ENCODE peak calls at places on chromosome 18, in nine cellular contexts. N is Panc1, Q is SK-N-SH, X is GM23338, A is endothelial cell of umbilical vein, J is HCT116, B is HL-60, O is transverse colon, L is stomach. M is an unnamed sample.

GRCh38 chr18:63443820-63444219 is 21.5 kb upstream of the VPS4B start:
- DNase-seq in J (no peak), A (no peak), X (no peak), Q (no peak), L (no peak), N (no peak), B (no peak), O (no peak), M (no peak)

GRCh38 chr18:24734058-24734457 is 273.6 kb downstream of the HRH4 start:
- DNase-seq in L (no peak), X (peak; percentile 58), B (no peak), J (no peak), A (no peak), N (no peak), Q (peak; percentile 28), O (no peak), M (no peak)

GRCh38 chr18:74522635-74523548 is 11.4 kb upstream of the CNDP1 start:
- DNase-seq in L (peak; percentile 18), A (no peak), Q (no peak), J (no peak), N (no peak), B (no peak), X (no peak), O (no peak), M (peak; percentile 59)

GRCh38 chr18:35517715-35518114 is 20.0 kb upstream of the INO80C start:
- DNase-seq in A (no peak), O (no peak), B (no peak), L (no peak), J (no peak), Q (no peak), X (no peak), N (no peak), M (no peak)

GRCh38 chr18:74234326-74235171 is 57.2 kb downstream of the CYB5A start:
- DNase-seq in X (no peak), J (no peak), L (peak; percentile 44), N (no peak), O (peak; percentile 50), B (no peak), A (peak; percentile 7), Q (no peak), M (peak; percentile 73)

GRCh38 chr18:73261243-73261642 is 393.5 kb upstream of the NETO1 start:
- DNase-seq in O (no peak), J (no peak), X (no peak), Q (no peak), A (no peak), N (no peak), B (no peak), L (no peak), M (no peak)

GRCh38 chr18:49285627-49286026 is 174.8 kb downstream of the DYM start:
- DNase-seq in J (no peak), B (no peak), Q (no peak), N (no peak), L (no peak), O (no peak), X (no peak), A (no peak), M (no peak)

GRCh38 chr18:68972176-68972575 is 174.3 kb downstream of the CCDC102B start:
- DNase-seq in X (no peak), L (no peak), A (no peak), J (no peak), N (no peak), O (no peak), B (no peak), Q (no peak), M (no peak)

GRCh38 chr18:22558945-22559385 is 141.2 kb upstream of the CTAGE1 start:
- DNase-seq in O (peak; percentile 47), A (peak; percentile 91), L (peak; percentile 47), N (no peak), Q (peak; percentile 33), X (peak; percentile 40), J (no peak), B (no peak), M (peak; percentile 51)
- H3K4me3 ChIP-seq in O (peak overlapping the region; percentile 44), A (peak overlapping the region; percentile 44), L (peak overlapping the region; percentile 59), N (peak overlapping the region; percentile 56), Q (peak overlapping the region; percentile 68), X (peak overlapping the region; percentile 76), J (peak overlapping the region; percentile 73), B (no peak overlapping the region), M (peak overlapping the region; percentile 60)

GRCh38 chr18:46385124-46385523 is 271.9 kb downstream of the LOXHD1 start:
- DNase-seq in X (no peak), A (no peak), L (no peak), N (no peak), O (no peak), B (no peak), J (no peak), Q (no peak), M (no peak)

GRCh38 chr18:46392576-46392975 is 264.4 kb downstream of the LOXHD1 start:
- DNase-seq in X (no peak), O (no peak), N (no peak), A (no peak), B (no peak), J (no peak), Q (no peak), L (no peak), M (no peak)

GRCh38 chr18:46387426-46388131 is 269.4 kb downstream of the LOXHD1 start:
- DNase-seq in O (no peak), B (no peak), X (no peak), N (no peak), L (no peak), Q (peak; percentile 38), A (no peak), J (no peak), M (no peak)

GRCh38 chr18:46386788-46387187 is 270.2 kb downstream of the LOXHD1 start:
- DNase-seq in N (no peak), Q (no peak), B (no peak), L (no peak), X (no peak), A (no peak), J (no peak), O (no peak), M (no peak)

GRCh38 chr18:46388295-46388694 is 268.7 kb downstream of the LOXHD1 start:
- DNase-seq in X (no peak), N (no peak), J (no peak), A (no peak), B (no peak), L (no peak), O (no peak), Q (no peak), M (no peak)
- TF ChIP-seq CTCF in X (no peak), N (no peak), J (no peak), A (no peak), B (no peak), L (no peak), O (no peak), Q (no peak), M (no peak)

DNA sequence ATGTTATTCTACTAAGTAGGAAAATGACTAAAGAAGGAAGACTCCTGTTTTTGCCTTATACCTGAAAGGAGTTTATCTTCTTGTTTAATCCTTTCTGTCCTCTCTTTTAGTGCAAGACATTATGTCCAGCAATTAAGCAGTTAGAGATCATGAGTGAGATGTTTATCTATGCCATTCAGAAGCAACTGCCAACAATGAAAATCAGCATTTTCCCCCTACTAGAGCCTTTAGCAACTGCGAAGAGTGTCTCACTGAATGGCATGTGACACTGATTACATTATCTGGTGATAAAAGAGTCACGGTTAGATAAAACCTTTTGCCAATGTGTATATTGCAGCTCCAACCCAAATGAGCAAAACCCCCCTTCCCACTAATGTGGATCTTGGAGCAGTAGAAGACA is 357.7 kb upstream of the SYT4 start:
- DNase-seq in X (no peak), A (no peak), O (no peak), N (no peak), L (no peak), J (no peak), B (no peak), Q (no peak), M (no peak)
- TF ChIP-seq POLR2AphosphoS5 in X (no peak), A (no peak), O (no peak), N (no peak), L (no peak), J (no peak), B (no peak), Q (no peak), M (no peak)

GRCh38 chr18:22166070-22166972 is 3.1 kb upstream of the GATA6 start:
- DNase-seq in N (no peak), Q (peak; percentile 33), X (no peak), A (peak; percentile 20), O (peak; percentile 77), L (peak; percentile 69), B (no peak), J (no peak), M (peak; percentile 68)
- H3K4me3 ChIP-seq in N (no peak overlapping the region), Q (no peak overlapping the region), X (peak overlapping the region; percentile 82), A (peak overlapping the region; percentile 84), O (peak overlapping the region; percentile 77), L (peak overlapping the region; percentile 89), B (no peak overlapping the region), J (no peak overlapping the region), M (peak overlapping the region; percentile 78)

GRCh38 chr18:77069931-77070330 is 62.7 kb downstream of the MBP start:
- DNase-seq in O (no peak), N (no peak), Q (no peak), B (no peak), X (no peak), L (no peak), J (no peak), A (no peak), M (no peak)

GRCh38 chr18:77067315-77068061 is 65.1 kb downstream of the MBP start:
- DNase-seq in O (peak; percentile 63), J (peak; percentile 75), L (peak; percentile 72), A (peak; percentile 86), Q (no peak), B (no peak), N (peak; percentile 90), X (no peak), M (peak; percentile 88)

GRCh38 chr18:77068321-77068841 is 64.2 kb downstream of the MBP start:
- DNase-seq in J (no peak), O (no peak), B (no peak), A (no peak), Q (no peak), N (no peak), X (no peak), L (no peak), M (no peak)

GRCh38 chr18:77069482-77069881 is 63.1 kb downstream of the MBP start:
- DNase-seq in N (no peak), L (no peak), A (no peak), X (peak; percentile 41), Q (no peak), O (no peak), J (no peak), B (no peak), M (no peak)

GRCh38 chr18:77068890-77069312 is 63.7 kb downstream of the MBP start:
- DNase-seq in O (no peak), N (no peak), J (no peak), X (no peak), Q (no peak), B (no peak), A (no peak), L (no peak), M (no peak)
- TF ChIP-seq CTCF in O (no peak), N (no peak), J (no peak), X (no peak), Q (peak; percentile 30), B (no peak), A (no peak), L (no peak), M (no peak)

M was measured in upper lobe of left lung.